ENCODE peak calls at places on chromosomes 16 and 17, in eight cellular contexts. One of them, this sample, is unnamed.

GRCh38 chr16:30561212-30561816 is 3.1 kb upstream of the ZNF764 start:
- DNase-seq in mesothelial cell of epicardium: no peak
- DNase-seq in GM10248: peak; percentile 48
- DNase-seq in fibroblast of pulmonary artery: no peak
- DNase-seq in thyroid gland: peak; percentile 40
- DNase-seq in mammary epithelial cell: no peak
- DNase-seq in lung: peak; percentile 43
- DNase-seq in Panc1: no peak
- DNase-seq in this sample: no peak

GRCh38 chr16:80317132-80318098 is 223.4 kb upstream of the DYNLRB2 start:
- DNase-seq in mesothelial cell of epicardium: no peak
- DNase-seq in GM10248: no peak
- DNase-seq in fibroblast of pulmonary artery: no peak
- DNase-seq in thyroid gland: no peak
- DNase-seq in mammary epithelial cell: no peak
- DNase-seq in lung: no peak
- DNase-seq in Panc1: no peak
- DNase-seq in this sample: peak; percentile 5

GRCh38 chr16:3121843-3122467 is 9.6 kb downstream of the ZNF205 start:
- DNase-seq in mesothelial cell of epicardium: no peak
- DNase-seq in GM10248: no peak
- DNase-seq in fibroblast of pulmonary artery: peak; percentile 73
- DNase-seq in thyroid gland: no peak
- DNase-seq in mammary epithelial cell: no peak
- DNase-seq in lung: no peak
- DNase-seq in Panc1: no peak
- DNase-seq in this sample: no peak

GRCh38 chr16:31094088-31094423 is 541 bp downstream of the VKORC1 start:
- DNase-seq in mesothelial cell of epicardium: no peak
- DNase-seq in GM10248: no peak
- DNase-seq in fibroblast of pulmonary artery: no peak
- DNase-seq in thyroid gland: peak; percentile 33
- DNase-seq in mammary epithelial cell: peak; percentile 27
- DNase-seq in lung: no peak
- DNase-seq in Panc1: no peak
- DNase-seq in this sample: no peak

GRCh38 chr16:9102379-9102778 is 10.9 kb downstream of the HAPSTR1 start:
- DNase-seq in mesothelial cell of epicardium: no peak
- DNase-seq in GM10248: no peak
- DNase-seq in fibroblast of pulmonary artery: peak; percentile 80
- DNase-seq in thyroid gland: no peak
- DNase-seq in mammary epithelial cell: peak; percentile 76
- DNase-seq in lung: peak; percentile 26
- DNase-seq in Panc1: no peak
- DNase-seq in this sample: no peak

GRCh38 chr17:76266244-76266938 is 1.2 kb downstream of the UBALD2 start:
- DNase-seq in mesothelial cell of epicardium: no peak
- DNase-seq in GM10248: no peak
- DNase-seq in fibroblast of pulmonary artery: peak; percentile 40
- DNase-seq in thyroid gland: peak; percentile 45
- DNase-seq in mammary epithelial cell: no peak
- DNase-seq in lung: no peak
- DNase-seq in Panc1: no peak
- DNase-seq in this sample: no peak

GRCh38 chr16:87490091-87490798 is 2.6 kb downstream of the ZCCHC14 start:
- DNase-seq in mesothelial cell of epicardium: no peak
- DNase-seq in GM10248: no peak
- DNase-seq in fibroblast of pulmonary artery: peak; percentile 19
- DNase-seq in thyroid gland: peak; percentile 10
- DNase-seq in mammary epithelial cell: no peak
- DNase-seq in lung: no peak
- DNase-seq in Panc1: no peak
- DNase-seq in this sample: no peak

GRCh38 chr16:2210386-2211365 is at the start of gene BRICD5:
- DNase-seq in mesothelial cell of epicardium: no peak
- DNase-seq in GM10248: no peak
- DNase-seq in fibroblast of pulmonary artery: no peak
- DNase-seq in thyroid gland: no peak
- DNase-seq in mammary epithelial cell: no peak
- DNase-seq in lung: no peak
- DNase-seq in Panc1: no peak
- DNase-seq in this sample: no peak

GRCh38 chr16:84672276-84673202 is 24.2 kb downstream of the KLHL36 start:
- DNase-seq in mesothelial cell of epicardium: peak; percentile 60
- DNase-seq in GM10248: peak; percentile 89
- DNase-seq in fibroblast of pulmonary artery: peak; percentile 76
- DNase-seq in thyroid gland: peak; percentile 72
- DNase-seq in mammary epithelial cell: peak; percentile 39
- DNase-seq in lung: peak; percentile 84
- DNase-seq in Panc1: peak; percentile 36
- DNase-seq in this sample: peak; percentile 73

GRCh38 chr17:17934796-17935195 is 37.4 kb downstream of the TOM1L2 start:
- DNase-seq in mesothelial cell of epicardium: no peak
- DNase-seq in GM10248: no peak
- DNase-seq in fibroblast of pulmonary artery: no peak
- DNase-seq in thyroid gland: no peak
- DNase-seq in mammary epithelial cell: no peak
- DNase-seq in lung: no peak
- DNase-seq in Panc1: no peak
- DNase-seq in this sample: no peak

GRCh38 chr16:50555269-50555875 is 7.2 kb downstream of the NKD1 start:
- DNase-seq in mesothelial cell of epicardium: no peak
- DNase-seq in GM10248: no peak
- DNase-seq in fibroblast of pulmonary artery: no peak
- DNase-seq in thyroid gland: no peak
- DNase-seq in mammary epithelial cell: no peak
- DNase-seq in lung: no peak
- DNase-seq in Panc1: no peak
- DNase-seq in this sample: no peak

GRCh38 chr16:72939247-72939646 is 108.7 kb downstream of the ZFHX3 start:
- DNase-seq in mesothelial cell of epicardium: no peak
- DNase-seq in GM10248: no peak
- DNase-seq in fibroblast of pulmonary artery: peak; percentile 77
- DNase-seq in thyroid gland: no peak
- DNase-seq in mammary epithelial cell: no peak
- DNase-seq in lung: no peak
- DNase-seq in Panc1: no peak
- DNase-seq in this sample: peak; percentile 33
- TF ChIP-seq CTCF in mesothelial cell of epicardium: no peak
- TF ChIP-seq CTCF in GM10248: no peak
- TF ChIP-seq CTCF in fibroblast of pulmonary artery: peak; percentile 50
- TF ChIP-seq CTCF in thyroid gland: no peak
- TF ChIP-seq CTCF in mammary epithelial cell: no peak
- TF ChIP-seq CTCF in lung: no peak
- TF ChIP-seq CTCF in Panc1: no peak
- TF ChIP-seq CTCF in this sample: no peak

DNA sequence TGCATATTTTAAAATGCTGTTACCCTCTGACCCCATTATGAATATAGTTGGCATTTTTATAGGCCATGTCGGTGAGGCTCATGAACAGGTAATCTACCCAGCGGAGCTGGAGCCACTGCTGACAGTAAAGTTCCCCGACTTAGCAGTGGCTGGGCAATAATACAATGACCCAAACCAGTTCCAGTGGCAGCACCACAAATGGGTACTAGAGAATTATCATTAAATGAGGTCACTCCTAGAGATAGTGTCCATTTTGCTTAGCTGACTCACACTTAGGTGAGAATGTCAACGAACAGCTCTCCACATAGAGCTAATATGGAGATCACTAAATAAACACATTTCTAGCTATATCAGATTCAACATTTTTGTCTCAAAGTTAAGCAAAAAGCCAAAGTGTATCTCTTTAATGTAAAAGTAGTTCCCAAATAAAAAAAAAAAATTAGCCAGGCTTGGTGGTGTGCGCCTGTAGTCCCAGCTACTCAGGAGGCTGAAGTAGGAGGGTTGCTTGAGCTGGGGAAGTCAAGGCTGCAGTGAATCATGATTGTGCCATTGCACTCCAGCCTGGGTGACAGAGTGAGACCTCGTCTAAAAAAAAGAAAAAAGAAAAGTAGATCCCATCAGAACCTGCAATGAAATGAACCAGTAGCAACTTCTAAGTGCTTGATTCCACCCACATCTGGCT is 7.4 kb downstream of the MYO1D start:
- DNase-seq in mesothelial cell of epicardium: no peak
- DNase-seq in GM10248: no peak
- DNase-seq in fibroblast of pulmonary artery: no peak
- DNase-seq in thyroid gland: no peak
- DNase-seq in mammary epithelial cell: no peak
- DNase-seq in lung: no peak
- DNase-seq in Panc1: no peak
- DNase-seq in this sample: no peak
- TF ChIP-seq CTCF in mesothelial cell of epicardium: no peak
- TF ChIP-seq CTCF in GM10248: no peak
- TF ChIP-seq CTCF in fibroblast of pulmonary artery: no peak
- TF ChIP-seq CTCF in thyroid gland: no peak
- TF ChIP-seq CTCF in mammary epithelial cell: no peak
- TF ChIP-seq CTCF in lung: no peak
- TF ChIP-seq CTCF in Panc1: no peak
- TF ChIP-seq CTCF in this sample: no peak

GRCh38 chr17:74118504-74118903 is 85.0 kb upstream of the RPL38 start:
- DNase-seq in mesothelial cell of epicardium: no peak
- DNase-seq in GM10248: no peak
- DNase-seq in fibroblast of pulmonary artery: no peak
- DNase-seq in thyroid gland: no peak
- DNase-seq in mammary epithelial cell: no peak
- DNase-seq in lung: no peak
- DNase-seq in Panc1: no peak
- DNase-seq in this sample: no peak

GRCh38 chr17:74116087-74116717 is 87.3 kb upstream of the RPL38 start:
- DNase-seq in mesothelial cell of epicardium: no peak
- DNase-seq in GM10248: no peak
- DNase-seq in fibroblast of pulmonary artery: no peak
- DNase-seq in thyroid gland: peak; percentile 57
- DNase-seq in mammary epithelial cell: peak; percentile 15
- DNase-seq in lung: no peak
- DNase-seq in Panc1: no peak
- DNase-seq in this sample: no peak

GRCh38 chr17:74119049-74119580 is 84.4 kb upstream of the RPL38 start:
- DNase-seq in mesothelial cell of epicardium: no peak
- DNase-seq in GM10248: no peak
- DNase-seq in fibroblast of pulmonary artery: no peak
- DNase-seq in thyroid gland: no peak
- DNase-seq in mammary epithelial cell: no peak
- DNase-seq in lung: no peak
- DNase-seq in Panc1: no peak
- DNase-seq in this sample: no peak

GRCh38 chr17:74117087-74117486 is 86.4 kb upstream of the RPL38 start:
- DNase-seq in mesothelial cell of epicardium: no peak
- DNase-seq in GM10248: no peak
- DNase-seq in fibroblast of pulmonary artery: no peak
- DNase-seq in thyroid gland: no peak
- DNase-seq in mammary epithelial cell: no peak
- DNase-seq in lung: no peak
- DNase-seq in Panc1: no peak
- DNase-seq in this sample: no peak

GRCh38 chr17:74117999-74118421 is 85.5 kb upstream of the RPL38 start:
- DNase-seq in mesothelial cell of epicardium: no peak
- DNase-seq in GM10248: no peak
- DNase-seq in fibroblast of pulmonary artery: no peak
- DNase-seq in thyroid gland: no peak
- DNase-seq in mammary epithelial cell: no peak
- DNase-seq in lung: no peak
- DNase-seq in Panc1: no peak
- DNase-seq in this sample: no peak
- TF ChIP-seq CTCF in mesothelial cell of epicardium: no peak
- TF ChIP-seq CTCF in GM10248: no peak
- TF ChIP-seq CTCF in fibroblast of pulmonary artery: no peak
- TF ChIP-seq CTCF in thyroid gland: no peak
- TF ChIP-seq CTCF in mammary epithelial cell: no peak
- TF ChIP-seq CTCF in lung: no peak
- TF ChIP-seq CTCF in Panc1: no peak
- TF ChIP-seq CTCF in this sample: no peak

DNA sequence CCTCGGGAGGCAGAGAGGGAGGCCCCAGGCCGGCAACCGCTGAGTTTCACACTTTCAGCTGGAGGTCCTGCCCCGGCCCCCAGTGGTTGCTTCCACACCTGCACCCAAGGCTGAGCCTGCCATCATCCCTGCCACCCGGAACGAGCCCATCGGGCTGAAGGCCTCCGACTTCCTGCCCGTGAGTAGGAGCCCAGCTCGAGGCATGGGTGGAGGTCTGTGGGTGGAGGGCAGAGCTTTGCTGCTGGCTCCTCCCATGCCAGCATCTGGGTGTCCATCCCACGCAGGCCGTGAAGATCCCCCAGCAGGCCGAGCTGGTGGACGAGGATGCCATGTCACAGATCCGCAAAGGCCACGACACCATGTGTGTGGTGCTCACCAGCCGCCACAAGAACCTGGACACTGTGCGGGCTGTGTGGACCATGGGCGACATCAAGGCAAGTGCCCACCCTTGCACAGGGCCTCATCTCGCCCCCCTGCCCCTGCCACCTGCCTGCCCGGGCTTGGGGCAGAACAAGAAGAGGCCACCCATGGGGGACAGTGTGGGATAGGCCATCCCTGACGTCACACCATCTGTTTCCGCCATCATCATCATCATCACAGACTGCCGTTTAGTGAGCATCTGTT is 19.6 kb downstream of the KATNB1 start:
- DNase-seq in mesothelial cell of epicardium: no peak
- DNase-seq in GM10248: no peak
- DNase-seq in fibroblast of pulmonary artery: no peak
- DNase-seq in thyroid gland: no peak
- DNase-seq in mammary epithelial cell: no peak
- DNase-seq in lung: no peak
- DNase-seq in Panc1: no peak
- DNase-seq in this sample: no peak
- TF ChIP-seq CTCF in mesothelial cell of epicardium: no peak
- TF ChIP-seq CTCF in GM10248: no peak
- TF ChIP-seq CTCF in fibroblast of pulmonary artery: no peak
- TF ChIP-seq CTCF in thyroid gland: no peak
- TF ChIP-seq CTCF in mammary epithelial cell: peak; percentile 7
- TF ChIP-seq CTCF in lung: no peak
- TF ChIP-seq CTCF in Panc1: no peak
- TF ChIP-seq CTCF in this sample: no peak

DNA sequence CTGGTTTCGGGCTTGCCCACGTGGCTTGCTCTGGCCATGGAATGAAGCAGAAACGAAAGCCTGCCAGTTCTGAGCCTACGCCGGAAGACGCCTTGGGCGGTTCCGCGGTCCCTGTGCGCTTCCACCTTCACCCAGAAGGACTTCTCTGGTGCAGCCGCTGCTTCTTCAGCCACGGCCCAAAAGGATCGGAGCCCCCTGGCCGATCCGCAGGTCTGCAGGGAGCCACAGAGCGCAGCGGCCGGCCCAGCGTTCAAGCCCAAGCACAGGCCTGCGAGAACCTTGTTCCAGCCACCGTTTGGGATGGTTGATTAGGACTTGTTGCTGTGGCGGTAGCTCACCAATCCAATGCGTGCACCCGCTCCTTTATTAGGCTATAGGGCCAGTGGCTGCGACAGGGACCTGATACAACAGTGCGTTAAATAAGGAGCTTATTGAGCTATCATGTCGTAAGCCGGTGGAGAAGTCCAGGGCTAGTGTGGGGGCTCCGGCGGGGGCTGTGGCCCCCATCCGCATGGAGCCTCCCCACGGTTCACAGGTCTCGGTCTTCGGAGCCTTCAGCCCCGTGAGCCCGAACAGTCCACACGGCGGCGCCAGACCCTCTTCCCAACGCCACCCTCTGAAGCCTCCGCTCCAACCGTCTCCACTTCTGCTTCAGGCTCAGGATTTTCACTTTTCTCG is 10.2 kb upstream of the MPP2 start:
- DNase-seq in mesothelial cell of epicardium: no peak
- DNase-seq in GM10248: peak; percentile 57
- DNase-seq in fibroblast of pulmonary artery: peak; percentile 42
- DNase-seq in thyroid gland: peak; percentile 52
- DNase-seq in mammary epithelial cell: no peak
- DNase-seq in lung: no peak
- DNase-seq in Panc1: no peak
- DNase-seq in this sample: no peak
- TF ChIP-seq CTCF in mesothelial cell of epicardium: no peak
- TF ChIP-seq CTCF in GM10248: peak; percentile 39
- TF ChIP-seq CTCF in fibroblast of pulmonary artery: peak; percentile 60
- TF ChIP-seq CTCF in thyroid gland: peak; percentile 33
- TF ChIP-seq CTCF in mammary epithelial cell: peak; percentile 38
- TF ChIP-seq CTCF in lung: peak; percentile 28
- TF ChIP-seq CTCF in Panc1: no peak
- TF ChIP-seq CTCF in this sample: no peak

This sample was measured in MCF 10A.